ENCODE peak calls at places on chromosomes 12 and 14, in six cellular contexts. E, L, X, B, Z and S are unnamed samples.

GRCh38 chr12:122363782-122364181 is 58.7 kb downstream of the CLIP1 start:
- DNase-seq in E (no peak), X (no peak), B (no peak), L (no peak), Z (no peak), S (no peak)

GRCh38 chr12:127147724-127148123 is 1119.2 kb upstream of the TMEM132C start:
- DNase-seq in E (no peak), L (no peak), B (no peak), Z (no peak), X (no peak), S (no peak)

GRCh38 chr12:19707948-19708409 is 268.7 kb downstream of the AEBP2 start:
- DNase-seq in X (no peak), E (no peak), L (no peak), Z (no peak), B (peak), S (peak)

GRCh38 chr12:26251600-26251999 is 56.2 kb downstream of the SSPN start:
- DNase-seq in X (no peak), B (no peak), Z (no peak), E (no peak), L (no peak), S (no peak)

GRCh38 chr12:111590552-111590951 is 8.6 kb downstream of the ATXN2 start:
- DNase-seq in B (no peak), X (no peak), E (no peak), L (no peak), Z (no peak), S (no peak)

GRCh38 chr14:75811862-75812505 is 150.9 kb downstream of the TTLL5 start:
- DNase-seq in L (no peak), Z (no peak), E (no peak), B (no peak), X (no peak), S (peak)

GRCh38 chr12:93273834-93274705 is 103.7 kb upstream of the NUDT4 start:
- DNase-seq in E (no peak), L (no peak), B (no peak), Z (no peak), X (no peak), S (no peak)

GRCh38 chr12:90945070-90945649 is 9.8 kb downstream of the CCER1 start:
- DNase-seq in B (peak), E (no peak), X (no peak), L (no peak), Z (peak), S (no peak)

GRCh38 chr12:47717443-47718193 is 7.7 kb downstream of the ENDOU start:
- DNase-seq in X (peak), B (peak), L (peak), Z (peak), E (no peak), S (peak)

GRCh38 chr12:74334770-74335169 is 202.9 kb upstream of the ATXN7L3B start:
- DNase-seq in L (no peak), B (peak), E (no peak), Z (no peak), X (no peak), S (no peak)

GRCh38 chr12:11321980-11322379 is 11.7 kb upstream of the PRB4 start:
- DNase-seq in L (no peak), B (no peak), Z (peak), E (no peak), X (no peak), S (no peak)

GRCh38 chr12:111781085-111781658 is 14.4 kb downstream of the ALDH2 start:
- DNase-seq in L (no peak), B (no peak), E (no peak), Z (no peak), X (no peak), S (no peak)

GRCh38 chr14:71498151-71498734 is 434.0 kb upstream of the RGS6 start:
- DNase-seq in B (peak), X (peak), Z (no peak), E (no peak), L (no peak), S (no peak)

GRCh38 chr12:79983969-79984629 is 49.2 kb upstream of the PPP1R12A start:
- DNase-seq in B (peak), L (no peak), X (no peak), Z (no peak), E (no peak), S (peak)

GRCh38 chr14:75229923-75230792 is 48.5 kb upstream of the FOS start:
- DNase-seq in B (peak), Z (no peak), L (peak), X (no peak), E (peak), S (no peak)

GRCh38 chr12:47989023-47989417 is 15.3 kb downstream of the COL2A1 start:
- DNase-seq in E (no peak), Z (no peak), L (no peak), B (no peak), X (no peak), S (no peak)

GRCh38 chr14:105926415-105927093 is 400.2 kb downstream of the TMEM121 start:
- DNase-seq in B (no peak), L (peak), X (no peak), Z (no peak), E (no peak), S (no peak)

GRCh38 chr12:78802593-78802992 is 62.0 kb upstream of the SYT1 start:
- DNase-seq in L (no peak), X (peak), E (no peak), B (peak), Z (no peak), S (no peak)

GRCh38 chr14:75433631-75434556 is 6.1 kb downstream of the JDP2 start:
- DNase-seq in E (no peak), Z (no peak), L (no peak), X (no peak), B (no peak), S (peak)

GRCh38 chr12:11765817-11766794 is 116.6 kb downstream of the ETV6 start:
- DNase-seq in L (peak), B (peak), X (peak), Z (no peak), E (no peak), S (peak)

GRCh38 chr12:72957454-72957853 is 685.3 kb downstream of the TRHDE start:
- DNase-seq in Z (no peak), X (no peak), B (no peak), L (no peak), E (no peak), S (no peak)

GRCh38 chr14:69980457-69981414 is 101.5 kb downstream of the SMOC1 start:
- DNase-seq in L (no peak), B (no peak), X (no peak), E (no peak), Z (no peak), S (no peak)

GRCh38 chr12:54759751-54760150 is 94.6 kb upstream of the MUCL1 start:
- DNase-seq in L (no peak), E (no peak), Z (peak), X (no peak), B (peak), S (no peak)

DNA sequence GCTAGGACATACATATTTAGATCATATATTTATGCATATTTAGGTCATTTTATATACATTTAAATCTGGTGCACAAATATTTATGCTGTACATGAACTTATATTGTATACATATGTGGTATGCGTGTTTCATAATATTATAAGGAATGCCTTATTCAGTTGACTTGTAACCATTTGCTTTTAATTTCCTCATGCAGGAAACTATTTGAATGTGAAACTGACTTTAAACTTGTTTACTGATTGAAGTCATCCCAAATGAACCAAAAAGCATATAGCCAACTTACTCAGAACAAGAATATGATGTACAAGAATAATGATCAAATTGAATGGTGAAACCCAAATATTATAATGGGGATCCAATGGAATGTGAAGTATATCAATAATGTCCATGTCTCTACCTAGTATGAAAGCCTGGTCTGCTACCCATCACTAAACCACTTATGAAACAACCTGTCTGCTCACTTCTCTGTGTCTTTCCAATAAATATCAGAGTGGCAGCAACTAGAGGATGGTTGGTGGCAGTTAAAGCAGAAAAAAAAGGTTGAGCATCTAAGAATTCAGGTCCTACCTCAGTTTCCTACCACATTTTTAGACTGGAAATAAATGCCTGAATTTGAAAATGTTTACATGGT is 38.3 kb downstream of the RPS6KA5 start:
- DNase-seq in Z (no peak), X (no peak), E (no peak), B (no peak), L (no peak), S (no peak)
- H3K4me3 ChIP-seq in Z (no peak), X (no peak), E (peak), B (no peak), L (peak), S (no peak)

GRCh38 chr14:76947078-76947837 is 81.2 kb downstream of the IRF2BPL start:
- DNase-seq in L (peak), B (peak), X (peak), E (peak), Z (peak), S (no peak)
- TF ChIP-seq CTCF in L (peak), B (peak), X (peak), E (peak), Z (peak), S (peak)

GRCh38 chr12:51846209-51846779 is 2.2 kb downstream of the FIGNL2 start:
- DNase-seq in Z (no peak), L (no peak), E (no peak), X (no peak), B (no peak), S (no peak)
- H3K4me3 ChIP-seq in Z (peak), L (no peak), E (no peak), X (no peak), B (no peak), S (no peak)

DNA sequence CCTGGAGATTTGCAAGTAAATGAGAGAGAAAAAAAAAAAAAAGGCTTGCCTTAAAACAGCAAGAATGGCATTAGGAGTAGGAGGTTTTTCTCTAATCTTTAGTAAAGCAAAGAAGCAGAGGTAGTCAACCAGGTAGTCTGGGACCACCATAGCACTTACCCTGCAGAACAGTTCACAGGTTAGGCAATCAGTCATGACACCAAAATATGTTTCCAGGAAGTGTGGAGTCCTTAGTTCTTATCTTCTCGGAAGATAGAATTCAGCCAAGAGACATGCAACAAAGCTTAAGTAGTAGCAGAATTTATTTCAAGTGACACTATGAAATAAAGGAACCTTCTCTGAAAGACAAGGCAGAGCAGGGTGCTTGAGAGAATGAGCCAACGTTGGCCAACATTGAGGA is 295.8 kb downstream of the IPO8 start:
- DNase-seq in E (no peak), Z (no peak), B (no peak), L (no peak), X (no peak), S (no peak)
- TF ChIP-seq CTCF in E (no peak), Z (no peak), B (no peak), L (no peak), X (no peak), S (no peak)

GRCh38 chr12:8081921-8082577 is at the start of gene NECAP1:
- DNase-seq in L (peak), B (peak), Z (peak), X (peak), E (peak), S (peak)

GRCh38 chr12:8089718-8090117 is 7.6 kb downstream of the NECAP1 start:
- DNase-seq in X (no peak), B (no peak), L (no peak), Z (no peak), E (no peak), S (no peak)

GRCh38 chr12:8088574-8088973 is 6.5 kb downstream of the NECAP1 start:
- DNase-seq in B (no peak), Z (no peak), X (no peak), E (no peak), L (peak), S (no peak)

DNA sequence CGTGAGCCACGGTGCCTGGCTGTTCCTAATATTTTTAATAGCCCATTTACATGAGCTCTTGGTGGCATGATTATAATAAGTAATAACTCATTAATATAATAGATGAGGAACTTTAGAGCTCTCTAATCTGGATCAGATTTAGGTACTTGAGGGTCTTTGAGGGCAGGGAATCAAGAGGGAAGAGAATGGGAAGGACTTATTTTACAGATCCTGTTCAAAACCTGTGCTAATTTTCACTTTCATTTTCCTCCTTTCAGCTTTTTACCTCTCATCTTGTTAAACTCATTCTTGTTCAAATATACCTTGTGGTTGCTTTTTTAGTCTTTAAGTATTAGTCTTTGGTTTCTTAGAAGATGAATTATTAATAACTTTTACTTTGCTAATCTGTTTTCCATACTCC is 5.6 kb downstream of the NECAP1 start:
- DNase-seq in Z (no peak), X (no peak), E (no peak), B (no peak), L (no peak), S (no peak)
- H3K4me3 ChIP-seq in Z (no peak), X (no peak), E (no peak), B (no peak), L (no peak), S (no peak)

DNA sequence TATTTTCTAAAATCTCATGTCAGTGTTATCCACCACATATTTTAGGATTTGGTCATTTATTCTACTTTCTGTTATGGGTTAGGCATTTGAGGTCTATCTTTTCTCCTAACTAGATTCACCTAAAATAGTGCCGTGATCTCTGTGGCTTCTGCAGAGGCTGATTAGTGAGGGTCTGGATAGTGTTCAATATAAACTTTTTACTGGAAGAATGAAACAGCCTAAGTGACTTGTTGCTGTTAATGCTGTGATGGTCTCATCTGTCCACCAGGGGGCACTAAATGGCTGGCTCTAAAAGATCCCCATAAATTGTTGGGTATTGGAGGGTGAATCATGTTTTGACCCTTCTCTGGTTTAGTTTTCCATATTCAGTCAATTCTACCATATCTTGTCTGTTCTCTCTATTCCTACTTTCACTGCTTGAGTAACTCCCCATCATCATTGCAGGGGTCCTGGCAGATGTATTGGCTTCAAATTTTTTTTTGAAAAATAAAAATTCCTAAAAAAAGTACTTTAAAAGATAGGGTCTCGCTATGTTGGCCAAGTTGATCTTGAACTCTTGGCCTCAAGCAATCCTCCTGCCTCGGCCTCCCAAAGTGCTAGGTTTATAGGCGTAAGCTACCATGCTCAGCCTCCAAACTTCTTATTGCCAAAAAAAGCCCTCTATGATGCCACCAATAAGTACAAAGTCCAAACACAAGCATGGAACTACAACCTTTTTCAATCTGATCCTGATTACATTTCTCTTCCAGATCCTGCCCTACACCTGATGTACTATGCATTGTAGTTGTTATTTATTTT is 6.9 kb downstream of the PABPN1 start:
- DNase-seq in X (peak), B (peak), L (peak), Z (peak), E (no peak), S (peak)
- TF ChIP-seq CTCF in X (peak), B (peak), L (peak), Z (peak), E (peak), S (peak)

GRCh38 chr12:16189849-16190248 is 87.6 kb downstream of the SLC15A5 start:
- DNase-seq in L (no peak), Z (peak), E (no peak), B (peak), X (no peak), S (no peak)
- H3K4me3 ChIP-seq in L (no peak), Z (no peak), E (no peak), B (no peak), X (no peak), S (no peak)

GRCh38 chr12:16833376-16833775 is 227.4 kb upstream of the LMO3 start:
- DNase-seq in X (no peak), E (no peak), Z (no peak), L (no peak), B (no peak), S (no peak)
- TF ChIP-seq CTCF in X (no peak), E (no peak), Z (no peak), L (no peak), B (no peak), S (no peak)